ENCODE peak calls at places on chromosome 19, in nine cellular contexts. One of them, this sample, is unnamed.

GRCh38 chr19:1768248-1768647 is 14.9 kb downstream of the ONECUT3 start:
- DNase-seq in anterior cingulate cortex: no peak
- DNase-seq in SHP77: no peak
- DNase-seq in dorsolateral prefrontal cortex: no peak
- DNase-seq in progenitor cell of endocrine pancreas: peak
- DNase-seq in stimulated activated CD4-positive, alpha-beta T cell treated with anti-CD3 and anti-CD28 coated beads, TNF-alpha, amount 100 ng/mL, for 48 hours: no peak
- DNase-seq in A172: no peak
- DNase-seq in iPS-NIHi11: peak
- DNase-seq in NCI-H1105 treated with DMSO at 0.1 percent for 48 hours: no peak
- DNase-seq in this sample: no peak

GRCh38 chr19:43675269-43675879 is 5.4 kb upstream of the PLAUR start:
- DNase-seq in SHP77: no peak
- DNase-seq in stimulated activated CD4-positive, alpha-beta T cell treated with anti-CD3 and anti-CD28 coated beads, TNF-alpha, amount 100 ng/mL, for 48 hours: no peak
- DNase-seq in iPS-NIHi11: no peak
- DNase-seq in dorsolateral prefrontal cortex: no peak
- DNase-seq in A172: peak
- DNase-seq in NCI-H1105 treated with DMSO at 0.1 percent for 48 hours: no peak
- DNase-seq in anterior cingulate cortex: no peak
- DNase-seq in progenitor cell of endocrine pancreas: no peak
- DNase-seq in this sample: no peak

GRCh38 chr19:48333467-48334384 is 8.4 kb downstream of the EMP3 start:
- DNase-seq in A172: peak
- DNase-seq in NCI-H1105 treated with DMSO at 0.1 percent for 48 hours: peak
- DNase-seq in dorsolateral prefrontal cortex: peak
- DNase-seq in iPS-NIHi11: peak
- DNase-seq in progenitor cell of endocrine pancreas: peak
- DNase-seq in stimulated activated CD4-positive, alpha-beta T cell treated with anti-CD3 and anti-CD28 coated beads, TNF-alpha, amount 100 ng/mL, for 48 hours: peak
- DNase-seq in anterior cingulate cortex: peak
- DNase-seq in SHP77: peak
- DNase-seq in this sample: peak

GRCh38 chr19:18915639-18916038 is 3.5 kb downstream of the COPE start:
- DNase-seq in dorsolateral prefrontal cortex: peak
- DNase-seq in iPS-NIHi11: peak
- DNase-seq in NCI-H1105 treated with DMSO at 0.1 percent for 48 hours: no peak
- DNase-seq in anterior cingulate cortex: peak
- DNase-seq in A172: peak
- DNase-seq in progenitor cell of endocrine pancreas: no peak
- DNase-seq in stimulated activated CD4-positive, alpha-beta T cell treated with anti-CD3 and anti-CD28 coated beads, TNF-alpha, amount 100 ng/mL, for 48 hours: no peak
- DNase-seq in SHP77: no peak
- DNase-seq in this sample: no peak

GRCh38 chr19:51564791-51565190 is 6.3 kb upstream of the ZNF175 start:
- DNase-seq in stimulated activated CD4-positive, alpha-beta T cell treated with anti-CD3 and anti-CD28 coated beads, TNF-alpha, amount 100 ng/mL, for 48 hours: no peak
- DNase-seq in dorsolateral prefrontal cortex: no peak
- DNase-seq in NCI-H1105 treated with DMSO at 0.1 percent for 48 hours: no peak
- DNase-seq in SHP77: no peak
- DNase-seq in A172: no peak
- DNase-seq in iPS-NIHi11: peak
- DNase-seq in anterior cingulate cortex: no peak
- DNase-seq in progenitor cell of endocrine pancreas: no peak
- DNase-seq in this sample: no peak

GRCh38 chr19:48244289-48244688 is 11.4 kb downstream of the CARD8 start:
- DNase-seq in dorsolateral prefrontal cortex: no peak
- DNase-seq in progenitor cell of endocrine pancreas: no peak
- DNase-seq in NCI-H1105 treated with DMSO at 0.1 percent for 48 hours: no peak
- DNase-seq in SHP77: no peak
- DNase-seq in stimulated activated CD4-positive, alpha-beta T cell treated with anti-CD3 and anti-CD28 coated beads, TNF-alpha, amount 100 ng/mL, for 48 hours: peak
- DNase-seq in anterior cingulate cortex: no peak
- DNase-seq in iPS-NIHi11: no peak
- DNase-seq in A172: peak
- DNase-seq in this sample: no peak

GRCh38 chr19:12497032-12497431 is 12.4 kb upstream of the ZNF709 start:
- DNase-seq in stimulated activated CD4-positive, alpha-beta T cell treated with anti-CD3 and anti-CD28 coated beads, TNF-alpha, amount 100 ng/mL, for 48 hours: no peak
- DNase-seq in SHP77: no peak
- DNase-seq in progenitor cell of endocrine pancreas: no peak
- DNase-seq in NCI-H1105 treated with DMSO at 0.1 percent for 48 hours: no peak
- DNase-seq in dorsolateral prefrontal cortex: no peak
- DNase-seq in A172: no peak
- DNase-seq in iPS-NIHi11: no peak
- DNase-seq in anterior cingulate cortex: no peak
- DNase-seq in this sample: no peak

GRCh38 chr19:45492627-45493470 is 4.0 kb downstream of the RTN2 start:
- DNase-seq in NCI-H1105 treated with DMSO at 0.1 percent for 48 hours: no peak
- DNase-seq in anterior cingulate cortex: no peak
- DNase-seq in A172: no peak
- DNase-seq in stimulated activated CD4-positive, alpha-beta T cell treated with anti-CD3 and anti-CD28 coated beads, TNF-alpha, amount 100 ng/mL, for 48 hours: no peak
- DNase-seq in dorsolateral prefrontal cortex: peak
- DNase-seq in iPS-NIHi11: peak
- DNase-seq in progenitor cell of endocrine pancreas: no peak
- DNase-seq in SHP77: no peak
- DNase-seq in this sample: peak

GRCh38 chr19:17058236-17058635 is 17.0 kb downstream of the HAUS8 start:
- DNase-seq in anterior cingulate cortex: no peak
- DNase-seq in A172: peak
- DNase-seq in stimulated activated CD4-positive, alpha-beta T cell treated with anti-CD3 and anti-CD28 coated beads, TNF-alpha, amount 100 ng/mL, for 48 hours: no peak
- DNase-seq in iPS-NIHi11: no peak
- DNase-seq in dorsolateral prefrontal cortex: no peak
- DNase-seq in NCI-H1105 treated with DMSO at 0.1 percent for 48 hours: no peak
- DNase-seq in SHP77: no peak
- DNase-seq in progenitor cell of endocrine pancreas: no peak
- DNase-seq in this sample: no peak

GRCh38 chr19:48290341-48290922 is 20.6 kb downstream of the ZNF114 start:
- DNase-seq in iPS-NIHi11: peak
- DNase-seq in stimulated activated CD4-positive, alpha-beta T cell treated with anti-CD3 and anti-CD28 coated beads, TNF-alpha, amount 100 ng/mL, for 48 hours: no peak
- DNase-seq in SHP77: no peak
- DNase-seq in progenitor cell of endocrine pancreas: no peak
- DNase-seq in A172: peak
- DNase-seq in NCI-H1105 treated with DMSO at 0.1 percent for 48 hours: no peak
- DNase-seq in anterior cingulate cortex: no peak
- DNase-seq in dorsolateral prefrontal cortex: no peak
- DNase-seq in this sample: no peak

GRCh38 chr19:32647361-32647760 is 27.6 kb downstream of the ANKRD27 start:
- DNase-seq in progenitor cell of endocrine pancreas: no peak
- DNase-seq in iPS-NIHi11: no peak
- DNase-seq in stimulated activated CD4-positive, alpha-beta T cell treated with anti-CD3 and anti-CD28 coated beads, TNF-alpha, amount 100 ng/mL, for 48 hours: no peak
- DNase-seq in SHP77: no peak
- DNase-seq in anterior cingulate cortex: no peak
- DNase-seq in dorsolateral prefrontal cortex: no peak
- DNase-seq in NCI-H1105 treated with DMSO at 0.1 percent for 48 hours: no peak
- DNase-seq in A172: no peak
- DNase-seq in this sample: no peak

GRCh38 chr19:55585658-55586339 is 5.2 kb upstream of the ZNF579 start:
- DNase-seq in iPS-NIHi11: peak
- DNase-seq in NCI-H1105 treated with DMSO at 0.1 percent for 48 hours: peak
- DNase-seq in stimulated activated CD4-positive, alpha-beta T cell treated with anti-CD3 and anti-CD28 coated beads, TNF-alpha, amount 100 ng/mL, for 48 hours: peak
- DNase-seq in SHP77: no peak
- DNase-seq in anterior cingulate cortex: peak
- DNase-seq in A172: peak
- DNase-seq in dorsolateral prefrontal cortex: peak
- DNase-seq in progenitor cell of endocrine pancreas: peak
- DNase-seq in this sample: no peak

GRCh38 chr19:43464089-43464775 is 1.2 kb downstream of the LYPD3 start:
- DNase-seq in stimulated activated CD4-positive, alpha-beta T cell treated with anti-CD3 and anti-CD28 coated beads, TNF-alpha, amount 100 ng/mL, for 48 hours: peak
- DNase-seq in progenitor cell of endocrine pancreas: peak
- DNase-seq in A172: no peak
- DNase-seq in iPS-NIHi11: peak
- DNase-seq in dorsolateral prefrontal cortex: peak
- DNase-seq in SHP77: no peak
- DNase-seq in NCI-H1105 treated with DMSO at 0.1 percent for 48 hours: peak
- DNase-seq in anterior cingulate cortex: peak
- DNase-seq in this sample: no peak

GRCh38 chr19:32308436-32309077 is 36.9 kb upstream of the ZNF507 start:
- DNase-seq in NCI-H1105 treated with DMSO at 0.1 percent for 48 hours: no peak
- DNase-seq in stimulated activated CD4-positive, alpha-beta T cell treated with anti-CD3 and anti-CD28 coated beads, TNF-alpha, amount 100 ng/mL, for 48 hours: no peak
- DNase-seq in SHP77: no peak
- DNase-seq in dorsolateral prefrontal cortex: no peak
- DNase-seq in progenitor cell of endocrine pancreas: no peak
- DNase-seq in iPS-NIHi11: no peak
- DNase-seq in A172: no peak
- DNase-seq in anterior cingulate cortex: no peak
- DNase-seq in this sample: no peak

GRCh38 chr19:49801966-49802661 is 11.0 kb downstream of the FUZ start:
- DNase-seq in stimulated activated CD4-positive, alpha-beta T cell treated with anti-CD3 and anti-CD28 coated beads, TNF-alpha, amount 100 ng/mL, for 48 hours: no peak
- DNase-seq in A172: peak
- DNase-seq in NCI-H1105 treated with DMSO at 0.1 percent for 48 hours: peak
- DNase-seq in SHP77: peak
- DNase-seq in dorsolateral prefrontal cortex: peak
- DNase-seq in progenitor cell of endocrine pancreas: no peak
- DNase-seq in anterior cingulate cortex: peak
- DNase-seq in iPS-NIHi11: peak
- DNase-seq in this sample: no peak

GRCh38 chr19:12985049-12985776 is 10.1 kb upstream of the NFIX start:
- DNase-seq in SHP77: peak
- DNase-seq in anterior cingulate cortex: peak
- DNase-seq in A172: peak
- DNase-seq in NCI-H1105 treated with DMSO at 0.1 percent for 48 hours: no peak
- DNase-seq in progenitor cell of endocrine pancreas: no peak
- DNase-seq in iPS-NIHi11: peak
- DNase-seq in stimulated activated CD4-positive, alpha-beta T cell treated with anti-CD3 and anti-CD28 coated beads, TNF-alpha, amount 100 ng/mL, for 48 hours: no peak
- DNase-seq in dorsolateral prefrontal cortex: peak
- DNase-seq in this sample: peak

GRCh38 chr19:19356901-19357566 is 36.4 kb downstream of the MAU2 start:
- DNase-seq in stimulated activated CD4-positive, alpha-beta T cell treated with anti-CD3 and anti-CD28 coated beads, TNF-alpha, amount 100 ng/mL, for 48 hours: no peak
- DNase-seq in iPS-NIHi11: peak
- DNase-seq in SHP77: no peak
- DNase-seq in anterior cingulate cortex: no peak
- DNase-seq in NCI-H1105 treated with DMSO at 0.1 percent for 48 hours: no peak
- DNase-seq in dorsolateral prefrontal cortex: no peak
- DNase-seq in progenitor cell of endocrine pancreas: no peak
- DNase-seq in A172: no peak
- DNase-seq in this sample: no peak

GRCh38 chr19:7894612-7895309 is 6.5 kb downstream of the LRRC8E start:
- DNase-seq in iPS-NIHi11: peak
- DNase-seq in progenitor cell of endocrine pancreas: no peak
- DNase-seq in anterior cingulate cortex: no peak
- DNase-seq in SHP77: no peak
- DNase-seq in A172: no peak
- DNase-seq in NCI-H1105 treated with DMSO at 0.1 percent for 48 hours: no peak
- DNase-seq in stimulated activated CD4-positive, alpha-beta T cell treated with anti-CD3 and anti-CD28 coated beads, TNF-alpha, amount 100 ng/mL, for 48 hours: no peak
- DNase-seq in dorsolateral prefrontal cortex: no peak
- DNase-seq in this sample: no peak

GRCh38 chr19:38061294-38061693 is 154.3 kb downstream of the SIPA1L3 start:
- DNase-seq in SHP77: no peak
- DNase-seq in stimulated activated CD4-positive, alpha-beta T cell treated with anti-CD3 and anti-CD28 coated beads, TNF-alpha, amount 100 ng/mL, for 48 hours: no peak
- DNase-seq in iPS-NIHi11: no peak
- DNase-seq in NCI-H1105 treated with DMSO at 0.1 percent for 48 hours: no peak
- DNase-seq in progenitor cell of endocrine pancreas: no peak
- DNase-seq in dorsolateral prefrontal cortex: no peak
- DNase-seq in anterior cingulate cortex: no peak
- DNase-seq in A172: peak
- DNase-seq in this sample: peak

GRCh38 chr19:14694867-14695266 is 5.0 kb downstream of the ZNF333 start:
- DNase-seq in anterior cingulate cortex: no peak
- DNase-seq in NCI-H1105 treated with DMSO at 0.1 percent for 48 hours: no peak
- DNase-seq in iPS-NIHi11: no peak
- DNase-seq in stimulated activated CD4-positive, alpha-beta T cell treated with anti-CD3 and anti-CD28 coated beads, TNF-alpha, amount 100 ng/mL, for 48 hours: no peak
- DNase-seq in SHP77: no peak
- DNase-seq in dorsolateral prefrontal cortex: no peak
- DNase-seq in progenitor cell of endocrine pancreas: no peak
- DNase-seq in A172: no peak
- DNase-seq in this sample: no peak

GRCh38 chr19:2623743-2624142 is 78.8 kb downstream of the GNG7 start:
- DNase-seq in stimulated activated CD4-positive, alpha-beta T cell treated with anti-CD3 and anti-CD28 coated beads, TNF-alpha, amount 100 ng/mL, for 48 hours: no peak
- DNase-seq in A172: no peak
- DNase-seq in iPS-NIHi11: no peak
- DNase-seq in dorsolateral prefrontal cortex: no peak
- DNase-seq in progenitor cell of endocrine pancreas: no peak
- DNase-seq in NCI-H1105 treated with DMSO at 0.1 percent for 48 hours: no peak
- DNase-seq in SHP77: no peak
- DNase-seq in anterior cingulate cortex: no peak
- DNase-seq in this sample: no peak

This sample was measured in GM04504.